ENCODE peak calls at places on chromosomes 13 and 19, in eight cellular contexts. One of them, this sample, is unnamed.
A peak's percentile ranks its signal among the peaks of the same experiment; 100 is the strongest.

GRCh38 chr13:65882810-65883209 is 1347.3 kb downstream of the PCDH9 start:
- DNase-seq in GM23338: peak; percentile 58
- DNase-seq in HCT116: no peak
- DNase-seq in GM12878: no peak
- DNase-seq in HL-60: no peak
- DNase-seq in A549: no peak
- DNase-seq in SK-N-SH: no peak
- DNase-seq in HepG2: no peak
- DNase-seq in this sample: no peak

GRCh38 chr19:51572415-51572814 is 1.3 kb downstream of the ZNF175 start:
- DNase-seq in HL-60: peak; percentile 75
- DNase-seq in SK-N-SH: no peak
- DNase-seq in GM23338: no peak
- DNase-seq in HepG2: no peak
- DNase-seq in GM12878: no peak
- DNase-seq in HCT116: no peak
- DNase-seq in A549: no peak
- DNase-seq in this sample: no peak

GRCh38 chr19:34363094-34363493 is 1.9 kb upstream of the GPI start:
- DNase-seq in HCT116: no peak
- DNase-seq in HepG2: peak; percentile 81
- DNase-seq in A549: no peak
- DNase-seq in GM12878: no peak
- DNase-seq in GM23338: peak; percentile 71
- DNase-seq in SK-N-SH: no peak
- DNase-seq in HL-60: no peak
- DNase-seq in this sample: no peak

GRCh38 chr19:42285546-42285945 is 16.4 kb upstream of the PRR19 start:
- DNase-seq in HCT116: no peak
- DNase-seq in HepG2: no peak
- DNase-seq in HL-60: no peak
- DNase-seq in A549: no peak
- DNase-seq in SK-N-SH: no peak
- DNase-seq in GM12878: no peak
- DNase-seq in GM23338: no peak
- DNase-seq in this sample: no peak

GRCh38 chr19:13781547-13781946 is 7.3 kb downstream of the C19orf53 start:
- DNase-seq in GM23338: peak; percentile 91
- DNase-seq in HL-60: no peak
- DNase-seq in HepG2: no peak
- DNase-seq in SK-N-SH: peak; percentile 86
- DNase-seq in GM12878: no peak
- DNase-seq in A549: no peak
- DNase-seq in HCT116: peak; percentile 54
- DNase-seq in this sample: no peak

GRCh38 chr13:88000239-88000638 is 329.1 kb downstream of the SLITRK5 start:
- DNase-seq in GM12878: no peak
- DNase-seq in GM23338: no peak
- DNase-seq in SK-N-SH: no peak
- DNase-seq in HL-60: no peak
- DNase-seq in HCT116: no peak
- DNase-seq in A549: no peak
- DNase-seq in HepG2: no peak
- DNase-seq in this sample: no peak

GRCh38 chr13:57601536-57601935 is 30.0 kb upstream of the PCDH17 start:
- DNase-seq in GM23338: no peak
- DNase-seq in HCT116: no peak
- DNase-seq in SK-N-SH: no peak
- DNase-seq in HepG2: no peak
- DNase-seq in HL-60: no peak
- DNase-seq in GM12878: no peak
- DNase-seq in A549: no peak
- DNase-seq in this sample: no peak

GRCh38 chr19:32336259-32337111 is 8.9 kb upstream of the ZNF507 start:
- DNase-seq in HL-60: no peak
- DNase-seq in HCT116: no peak
- DNase-seq in SK-N-SH: no peak
- DNase-seq in A549: peak; percentile 58
- DNase-seq in GM12878: no peak
- DNase-seq in HepG2: peak; percentile 85
- DNase-seq in GM23338: no peak
- DNase-seq in this sample: no peak

GRCh38 chr19:44947041-44947581 is 1.3 kb downstream of the APOC2 start:
- DNase-seq in GM12878: no peak
- DNase-seq in HepG2: no peak
- DNase-seq in SK-N-SH: no peak
- DNase-seq in HL-60: peak; percentile 97
- DNase-seq in A549: no peak
- DNase-seq in HCT116: no peak
- DNase-seq in GM23338: no peak
- DNase-seq in this sample: no peak

GRCh38 chr13:80276371-80277289 is 64.3 kb downstream of the SPRY2 start:
- DNase-seq in GM23338: peak; percentile 53
- DNase-seq in A549: no peak
- DNase-seq in HepG2: peak; percentile 15
- DNase-seq in GM12878: no peak
- DNase-seq in HCT116: no peak
- DNase-seq in HL-60: no peak
- DNase-seq in SK-N-SH: no peak
- DNase-seq in this sample: no peak

GRCh38 chr13:101785858-101786257 is 333.4 kb downstream of the ITGBL1 start:
- DNase-seq in SK-N-SH: peak; percentile 22
- DNase-seq in HepG2: peak; percentile 17
- DNase-seq in GM12878: no peak
- DNase-seq in HL-60: peak; percentile 7
- DNase-seq in A549: peak; percentile 45
- DNase-seq in GM23338: peak; percentile 77
- DNase-seq in HCT116: peak; percentile 10
- DNase-seq in this sample: peak; percentile 4

GRCh38 chr19:58059003-58059671 is at the start of gene ZNF135:
- DNase-seq in SK-N-SH: peak; percentile 90
- DNase-seq in A549: no peak
- DNase-seq in HCT116: no peak
- DNase-seq in GM23338: peak; percentile 94
- DNase-seq in HepG2: no peak
- DNase-seq in GM12878: no peak
- DNase-seq in HL-60: peak; percentile 9
- DNase-seq in this sample: no peak

GRCh38 chr13:64684685-64685431 is 2545.3 kb downstream of the PCDH9 start:
- DNase-seq in SK-N-SH: no peak
- DNase-seq in HL-60: no peak
- DNase-seq in HepG2: no peak
- DNase-seq in HCT116: no peak
- DNase-seq in GM23338: peak; percentile 44
- DNase-seq in GM12878: no peak
- DNase-seq in A549: no peak
- DNase-seq in this sample: no peak

GRCh38 chr13:51585696-51586095 is 1.4 kb downstream of the WDFY2 start:
- DNase-seq in SK-N-SH: no peak
- DNase-seq in GM23338: no peak
- DNase-seq in HCT116: no peak
- DNase-seq in GM12878: no peak
- DNase-seq in A549: no peak
- DNase-seq in HepG2: no peak
- DNase-seq in HL-60: no peak
- DNase-seq in this sample: no peak

GRCh38 chr13:72112216-72112615 is 245.2 kb upstream of the DACH1 start:
- DNase-seq in A549: no peak
- DNase-seq in GM12878: no peak
- DNase-seq in HL-60: no peak
- DNase-seq in HepG2: no peak
- DNase-seq in SK-N-SH: no peak
- DNase-seq in HCT116: no peak
- DNase-seq in GM23338: no peak
- DNase-seq in this sample: no peak

GRCh38 chr19:13400296-13400695 is 106.0 kb downstream of the CACNA1A start:
- DNase-seq in HepG2: no peak
- DNase-seq in GM12878: no peak
- DNase-seq in GM23338: no peak
- DNase-seq in A549: no peak
- DNase-seq in SK-N-SH: no peak
- DNase-seq in HCT116: no peak
- DNase-seq in HL-60: no peak
- DNase-seq in this sample: no peak

GRCh38 chr19:1948676-1949075 is 7.7 kb downstream of the CSNK1G2 start:
- DNase-seq in HepG2: no peak
- DNase-seq in A549: no peak
- DNase-seq in GM12878: no peak
- DNase-seq in HL-60: peak; percentile 82
- DNase-seq in HCT116: no peak
- DNase-seq in SK-N-SH: no peak
- DNase-seq in GM23338: no peak
- DNase-seq in this sample: no peak

GRCh38 chr13:51734786-51735185 is 69.2 kb downstream of the DHRS12 start:
- DNase-seq in GM12878: no peak
- DNase-seq in HCT116: no peak
- DNase-seq in HL-60: no peak
- DNase-seq in SK-N-SH: no peak
- DNase-seq in A549: no peak
- DNase-seq in HepG2: no peak
- DNase-seq in GM23338: no peak
- DNase-seq in this sample: no peak

GRCh38 chr19:7099597-7099921 is 30.1 kb downstream of the ZNF557 start:
- DNase-seq in A549: no peak
- DNase-seq in GM23338: no peak
- DNase-seq in SK-N-SH: no peak
- DNase-seq in HepG2: no peak
- DNase-seq in HCT116: no peak
- DNase-seq in HL-60: no peak
- DNase-seq in GM12878: no peak
- DNase-seq in this sample: no peak

GRCh38 chr13:111852701-111853100 is 214.2 kb upstream of the SOX1 start:
- DNase-seq in A549: no peak
- DNase-seq in HL-60: no peak
- DNase-seq in GM12878: no peak
- DNase-seq in HCT116: no peak
- DNase-seq in HepG2: no peak
- DNase-seq in SK-N-SH: no peak
- DNase-seq in GM23338: no peak
- DNase-seq in this sample: no peak

GRCh38 chr13:76853481-76853880 is 32.7 kb downstream of the KCTD12 start:
- DNase-seq in HepG2: no peak
- DNase-seq in HCT116: no peak
- DNase-seq in HL-60: no peak
- DNase-seq in GM12878: no peak
- DNase-seq in A549: no peak
- DNase-seq in GM23338: no peak
- DNase-seq in SK-N-SH: no peak
- DNase-seq in this sample: no peak

GRCh38 chr13:76854209-76854608 is 32.0 kb downstream of the KCTD12 start:
- DNase-seq in A549: no peak
- DNase-seq in HL-60: no peak
- DNase-seq in SK-N-SH: no peak
- DNase-seq in GM23338: no peak
- DNase-seq in HepG2: no peak
- DNase-seq in HCT116: no peak
- DNase-seq in GM12878: no peak
- DNase-seq in this sample: no peak

GRCh38 chr13:76854894-76855293 is 31.3 kb downstream of the KCTD12 start:
- DNase-seq in A549: no peak
- DNase-seq in HL-60: no peak
- DNase-seq in HepG2: no peak
- DNase-seq in HCT116: no peak
- DNase-seq in GM12878: no peak
- DNase-seq in GM23338: no peak
- DNase-seq in SK-N-SH: no peak
- DNase-seq in this sample: no peak

GRCh38 chr13:76856141-76856571 is 30.0 kb downstream of the KCTD12 start:
- DNase-seq in HepG2: no peak
- DNase-seq in GM12878: no peak
- DNase-seq in GM23338: no peak
- DNase-seq in SK-N-SH: no peak
- DNase-seq in A549: no peak
- DNase-seq in HCT116: no peak
- DNase-seq in HL-60: no peak
- DNase-seq in this sample: no peak

GRCh38 chr13:76852991-76853390 is 33.2 kb downstream of the KCTD12 start:
- DNase-seq in HCT116: no peak
- DNase-seq in GM12878: no peak
- DNase-seq in A549: no peak
- DNase-seq in GM23338: no peak
- DNase-seq in SK-N-SH: no peak
- DNase-seq in HL-60: no peak
- DNase-seq in HepG2: no peak
- DNase-seq in this sample: no peak
- TF ChIP-seq REST in HCT116: no peak
- TF ChIP-seq REST in GM12878: no peak
- TF ChIP-seq REST in A549: no peak
- TF ChIP-seq REST in GM23338: no peak
- TF ChIP-seq REST in SK-N-SH: no peak
- TF ChIP-seq REST in HL-60: no peak
- TF ChIP-seq REST in HepG2: no peak
- TF ChIP-seq REST in this sample: no peak

GRCh38 chr19:18117364-18117691 is 19.8 kb downstream of the MAST3 start:
- DNase-seq in HepG2: no peak
- DNase-seq in GM23338: no peak
- DNase-seq in GM12878: no peak
- DNase-seq in A549: no peak
- DNase-seq in HCT116: no peak
- DNase-seq in SK-N-SH: no peak
- DNase-seq in HL-60: no peak
- DNase-seq in this sample: no peak
- H3K27ac ChIP-seq in HepG2: peak overlapping the region; percentile 30
- H3K27ac ChIP-seq in GM23338: peak overlapping the region; percentile 55
- H3K27ac ChIP-seq in GM12878: no peak overlapping the region
- H3K27ac ChIP-seq in A549: peak overlapping the region; percentile 84
- H3K27ac ChIP-seq in HCT116: peak overlapping the region; percentile 57
- H3K27ac ChIP-seq in SK-N-SH: no peak overlapping the region
- H3K27ac ChIP-seq in HL-60: peak overlapping the region; percentile 38
- H3K27ac ChIP-seq in this sample: peak overlapping the region; percentile 44

GRCh38 chr13:83229574-83230300 is 652.5 kb downstream of the SLITRK1 start:
- DNase-seq in GM12878: no peak
- DNase-seq in HepG2: no peak
- DNase-seq in A549: no peak
- DNase-seq in HL-60: no peak
- DNase-seq in HCT116: no peak
- DNase-seq in SK-N-SH: no peak
- DNase-seq in GM23338: no peak
- DNase-seq in this sample: no peak
- TF ChIP-seq REST in GM12878: no peak
- TF ChIP-seq REST in HepG2: no peak
- TF ChIP-seq REST in A549: no peak
- TF ChIP-seq REST in HL-60: no peak
- TF ChIP-seq REST in HCT116: no peak
- TF ChIP-seq REST in SK-N-SH: no peak
- TF ChIP-seq REST in GM23338: no peak
- TF ChIP-seq REST in this sample: no peak

DNA sequence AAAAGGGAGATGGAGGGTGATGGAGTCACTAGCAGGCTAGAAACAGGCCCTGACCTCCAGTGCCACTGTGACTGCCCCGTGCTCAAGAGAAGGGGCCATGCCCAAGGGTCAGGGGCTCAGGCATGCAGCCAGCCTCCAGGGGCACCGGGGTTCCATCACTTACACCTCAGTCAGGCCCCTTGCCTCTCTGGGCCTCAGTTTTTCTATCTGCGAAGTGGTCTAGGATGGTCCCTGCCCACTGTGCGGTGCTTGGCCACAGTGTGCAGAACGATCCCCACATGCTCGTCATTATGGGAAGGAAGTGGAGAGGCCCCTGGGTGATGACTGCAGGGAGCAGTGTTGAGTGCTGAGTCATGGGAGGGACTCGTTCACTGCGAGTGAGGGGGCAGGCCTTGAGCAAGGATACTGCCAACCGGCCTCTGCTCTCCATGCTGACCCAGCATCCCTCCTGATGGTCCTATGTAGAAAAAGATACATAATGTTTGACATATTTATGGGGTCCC is 23.1 kb downstream of the TMED1 start:
- DNase-seq in A549: peak; percentile 71
- DNase-seq in HCT116: no peak
- DNase-seq in SK-N-SH: no peak
- DNase-seq in HepG2: no peak
- DNase-seq in GM12878: no peak
- DNase-seq in HL-60: peak; percentile 94
- DNase-seq in GM23338: no peak
- DNase-seq in this sample: no peak
- H3K27ac ChIP-seq in A549: peak overlapping the region; percentile 90
- H3K27ac ChIP-seq in HCT116: peak overlapping the region; percentile 50
- H3K27ac ChIP-seq in SK-N-SH: peak overlapping the region; percentile 85
- H3K27ac ChIP-seq in HepG2: no peak overlapping the region
- H3K27ac ChIP-seq in GM12878: no peak overlapping the region
- H3K27ac ChIP-seq in HL-60: peak overlapping the region; percentile 89
- H3K27ac ChIP-seq in GM23338: no peak overlapping the region
- H3K27ac ChIP-seq in this sample: no peak overlapping the region